ENCODE peak calls at places on chromosome 10, in five cellular contexts. R, Y, F, K and W are unnamed samples.

GRCh38 chr10:93299606-93300353 is 182.4 kb downstream of the MYOF start:
- DNase-seq in F (no peak), R (no peak), K (no peak), Y (no peak), W (no peak)

GRCh38 chr10:81514811-81515210 is 360.2 kb upstream of the NRG3 start:
- DNase-seq in K (no peak), F (no peak), Y (no peak), R (no peak), W (no peak)

GRCh38 chr10:81135851-81136250 is 598.1 kb downstream of the SH2D4B start:
- DNase-seq in Y (no peak), F (no peak), K (no peak), R (no peak), W (no peak)

GRCh38 chr10:1155791-1156615 is 99.8 kb downstream of the WDR37 start:
- DNase-seq in R (no peak), F (no peak), K (no peak), Y (no peak), W (no peak)

GRCh38 chr10:118107541-118107940 is 60.8 kb upstream of the RAB11FIP2 start:
- DNase-seq in R (no peak), Y (no peak), K (no peak), F (no peak), W (no peak)

GRCh38 chr10:113528876-113529275 is 24.0 kb upstream of the HABP2 start:
- DNase-seq in R (no peak), F (no peak), K (no peak), Y (no peak), W (no peak)

GRCh38 chr10:20195076-20195475 is 378.8 kb downstream of the PLXDC2 start:
- DNase-seq in K (no peak), Y (no peak), F (no peak), R (no peak), W (no peak)

GRCh38 chr10:88150338-88150737 is 286.9 kb downstream of the PTEN start:
- DNase-seq in R (no peak), Y (no peak), K (no peak), F (peak), W (no peak)

GRCh38 chr10:86693721-86694369 is 25.5 kb downstream of the LDB3 start:
- DNase-seq in K (no peak), R (peak), Y (no peak), F (peak), W (no peak)

GRCh38 chr10:1517684-1518083 is 219.6 kb downstream of the ADARB2 start:
- DNase-seq in Y (no peak), K (no peak), R (no peak), F (no peak), W (no peak)

GRCh38 chr10:3805227-3805790 is 20.3 kb upstream of the KLF6 start:
- DNase-seq in F (peak), Y (no peak), K (no peak), R (no peak), W (peak)

GRCh38 chr10:73119457-73119856 is 9.2 kb downstream of the NUDT13 start:
- DNase-seq in Y (no peak), F (no peak), K (no peak), R (no peak), W (no peak)

GRCh38 chr10:48659790-48660189 is 24.9 kb upstream of the WDFY4 start:
- DNase-seq in R (no peak), K (no peak), F (no peak), Y (no peak), W (no peak)

GRCh38 chr10:63266337-63267327 is 133.5 kb downstream of the NRBF2 start:
- DNase-seq in K (no peak), R (no peak), F (no peak), Y (no peak), W (no peak)

GRCh38 chr10:50390302-50390701 is 139.0 kb upstream of the ASAH2 start:
- DNase-seq in K (no peak), R (no peak), Y (no peak), F (no peak), W (no peak)

GRCh38 chr10:23918839-23919238 is 290.1 kb upstream of the KIAA1217 start:
- DNase-seq in F (no peak), K (no peak), R (peak), Y (peak), W (no peak)

GRCh38 chr10:117759266-117759665 is 216.7 kb downstream of the EMX2 start:
- DNase-seq in F (no peak), R (no peak), Y (no peak), K (no peak), W (no peak)

GRCh38 chr10:107671968-107672367 is 507.5 kb upstream of the SORCS1 start:
- DNase-seq in F (no peak), K (no peak), R (no peak), Y (no peak), W (no peak)

GRCh38 chr10:115972426-115972825 is 300.6 kb downstream of the GFRA1 start:
- DNase-seq in F (no peak), R (no peak), K (no peak), Y (no peak), W (no peak)

GRCh38 chr10:29160110-29160669 is 128.7 kb upstream of the LYZL1 start:
- DNase-seq in R (peak), F (peak), Y (no peak), K (no peak), W (peak)

GRCh38 chr10:17781856-17782255 is 27.3 kb upstream of the MRC1 start:
- DNase-seq in R (peak), K (no peak), F (no peak), Y (peak), W (no peak)

GRCh38 chr10:43395571-43396060 is 13.4 kb downstream of the HNRNPF start:
- DNase-seq in R (no peak), Y (no peak), K (no peak), F (peak), W (no peak)

GRCh38 chr10:17548162-17548561 is 69.0 kb downstream of the HACD1 start:
- DNase-seq in Y (no peak), R (no peak), K (no peak), F (no peak), W (no peak)

GRCh38 chr10:114697061-114697598 is 39.1 kb upstream of the ABLIM1 start:
- DNase-seq in F (peak), R (no peak), K (no peak), Y (no peak), W (peak)

GRCh38 chr10:29658984-29659769 is 24.4 kb upstream of the SVIL start:
- DNase-seq in Y (no peak), F (peak), K (no peak), R (no peak), W (peak)

DNA sequence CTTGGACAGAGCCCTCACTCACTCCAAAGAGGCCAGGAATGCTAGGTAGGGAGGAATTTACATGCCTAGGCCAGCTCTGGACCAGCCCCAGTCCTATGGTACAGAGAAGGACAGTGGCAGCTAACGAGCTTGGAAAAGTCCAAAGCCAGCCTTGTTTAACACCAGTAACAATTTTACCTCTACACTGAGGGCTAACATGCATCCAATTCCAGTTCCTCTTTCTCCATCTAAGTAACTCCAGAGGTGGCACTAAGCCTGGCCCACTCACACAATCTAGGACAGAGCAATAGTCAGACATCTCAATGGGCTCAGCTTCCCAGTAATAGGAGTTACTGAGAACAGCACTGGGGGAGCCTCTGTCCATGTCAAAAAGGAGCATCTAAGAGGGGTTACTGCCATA is 5.7 kb upstream of the LCOR start:
- DNase-seq in R (no peak), F (no peak), Y (no peak), K (no peak), W (no peak)
- H2BK12ac ChIP-seq in R (no peak), F (no peak), Y (no peak), K (no peak), W (no peak)

DNA sequence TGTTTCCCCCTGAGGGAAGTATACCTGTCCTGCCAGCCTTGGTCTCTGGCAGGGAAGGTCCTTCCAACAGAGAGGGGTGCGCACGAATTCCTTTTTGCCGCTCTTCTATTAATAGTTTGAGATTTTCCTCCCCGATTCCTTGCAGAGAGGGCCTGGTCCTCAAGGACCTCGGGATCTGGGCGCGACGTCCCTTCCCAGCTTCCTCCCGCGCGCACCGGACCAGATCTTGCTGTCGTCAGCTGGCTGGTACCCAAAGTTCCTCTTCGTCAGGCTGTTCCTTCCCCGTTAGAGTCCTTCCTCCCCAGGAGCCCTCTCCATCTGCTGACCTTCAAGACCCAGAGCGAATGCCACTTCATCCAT is 746 bp upstream of the GOT1 start:
- DNase-seq in F (peak), Y (no peak), K (no peak), R (peak), W (no peak)
- H4K91ac ChIP-seq in F (no peak), Y (peak), K (no peak), R (no peak), W (peak)

DNA sequence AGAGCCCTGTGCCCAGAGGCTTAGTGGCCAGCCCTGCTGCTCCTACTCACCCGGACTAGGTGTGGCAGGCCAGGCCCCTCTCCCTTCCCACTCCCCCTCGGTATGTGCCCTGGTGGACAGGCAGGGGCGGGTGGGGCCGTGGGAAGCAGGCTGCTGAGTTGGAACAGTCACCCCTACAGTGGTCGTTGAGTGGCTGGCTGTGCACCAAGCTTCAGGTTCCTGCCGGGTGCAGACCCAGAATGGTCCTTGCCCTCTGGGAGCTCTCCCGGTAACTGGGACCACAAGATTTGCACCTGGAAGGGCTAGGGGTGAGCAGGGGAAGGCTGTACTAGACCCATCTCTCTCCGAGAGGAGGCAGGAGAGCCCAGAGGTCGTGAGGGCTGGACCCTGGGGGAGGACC is 68.6 kb downstream of the ZMIZ1 start:
- DNase-seq in Y (no peak), K (no peak), F (no peak), R (no peak), W (no peak)
- H3K23ac ChIP-seq in Y (no peak), K (peak), F (no peak), R (no peak), W (no peak)

GRCh38 chr10:75062191-75062849 is 49.1 kb upstream of the SAMD8 start:
- DNase-seq in K (no peak), Y (no peak), F (no peak), R (no peak), W (no peak)

GRCh38 chr10:75058142-75058541 is 53.3 kb upstream of the SAMD8 start:
- DNase-seq in R (no peak), F (no peak), Y (no peak), K (no peak), W (no peak)

GRCh38 chr10:75061709-75062108 is 49.7 kb upstream of the SAMD8 start:
- DNase-seq in Y (no peak), K (no peak), R (no peak), F (no peak), W (no peak)

GRCh38 chr10:75062900-75063299 is 48.6 kb upstream of the SAMD8 start:
- DNase-seq in K (no peak), F (no peak), R (no peak), Y (no peak), W (no peak)

DNA sequence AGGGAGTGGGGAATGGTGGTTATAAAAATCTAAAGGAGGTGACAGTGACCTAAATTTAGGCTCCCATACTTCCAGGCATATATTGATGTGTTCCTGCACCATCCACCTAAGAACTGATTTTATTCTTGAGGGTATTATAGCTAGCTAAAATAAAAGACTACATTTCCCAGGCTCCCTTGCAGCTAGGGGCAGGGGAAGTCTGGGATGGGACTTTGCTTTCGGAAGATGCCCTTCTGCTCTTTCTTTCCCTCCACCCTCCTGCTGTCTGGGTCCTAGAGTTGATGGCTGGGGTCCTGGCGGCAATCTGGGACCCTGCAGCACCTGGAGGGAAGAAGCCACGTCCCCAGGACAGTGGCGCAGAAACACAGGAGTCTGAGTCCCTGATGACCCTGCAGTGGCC is 53.8 kb upstream of the SAMD8 start:
- DNase-seq in F (no peak), R (no peak), K (no peak), Y (no peak), W (no peak)
- H2BK12ac ChIP-seq in F (no peak), R (no peak), K (no peak), Y (no peak), W (no peak)

DNA sequence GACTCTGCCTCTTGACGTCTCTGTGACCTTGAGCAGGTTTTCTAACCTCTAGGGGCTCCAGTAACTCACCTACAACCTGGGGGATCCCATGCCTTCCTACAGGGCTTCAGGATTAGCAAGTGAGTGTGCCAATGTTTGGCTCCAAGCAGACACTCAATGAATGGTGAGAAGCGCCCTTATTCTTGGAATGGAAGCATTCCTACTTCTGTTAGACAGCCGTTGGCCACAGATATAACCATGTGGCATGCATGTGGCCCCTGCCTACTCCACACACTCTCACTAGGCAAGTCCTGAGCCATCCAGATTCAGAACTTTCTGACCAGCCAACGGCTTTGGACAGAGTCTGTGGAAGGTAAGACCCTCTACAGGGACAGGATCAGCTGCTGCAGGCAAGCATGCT is 108.9 kb upstream of the LYZL2 start:
- DNase-seq in F (no peak), K (no peak), Y (no peak), R (no peak), W (no peak)
- H4K91ac ChIP-seq in F (peak), K (no peak), Y (no peak), R (no peak), W (no peak)

GRCh38 chr10:79239930-79240713 is 107.1 kb upstream of the PPIF start:
- DNase-seq in F (peak), R (peak), Y (no peak), K (peak), W (peak)

GRCh38 chr10:79235765-79236755 is 111.2 kb upstream of the PPIF start:
- DNase-seq in R (peak), K (no peak), Y (no peak), F (no peak), W (no peak)

GRCh38 chr10:79239275-79239779 is 107.9 kb upstream of the PPIF start:
- DNase-seq in Y (no peak), F (peak), R (peak), K (peak), W (peak)

GRCh38 chr10:79238606-79239005 is 108.7 kb upstream of the PPIF start:
- DNase-seq in F (no peak), R (no peak), K (no peak), Y (no peak), W (peak)

DNA sequence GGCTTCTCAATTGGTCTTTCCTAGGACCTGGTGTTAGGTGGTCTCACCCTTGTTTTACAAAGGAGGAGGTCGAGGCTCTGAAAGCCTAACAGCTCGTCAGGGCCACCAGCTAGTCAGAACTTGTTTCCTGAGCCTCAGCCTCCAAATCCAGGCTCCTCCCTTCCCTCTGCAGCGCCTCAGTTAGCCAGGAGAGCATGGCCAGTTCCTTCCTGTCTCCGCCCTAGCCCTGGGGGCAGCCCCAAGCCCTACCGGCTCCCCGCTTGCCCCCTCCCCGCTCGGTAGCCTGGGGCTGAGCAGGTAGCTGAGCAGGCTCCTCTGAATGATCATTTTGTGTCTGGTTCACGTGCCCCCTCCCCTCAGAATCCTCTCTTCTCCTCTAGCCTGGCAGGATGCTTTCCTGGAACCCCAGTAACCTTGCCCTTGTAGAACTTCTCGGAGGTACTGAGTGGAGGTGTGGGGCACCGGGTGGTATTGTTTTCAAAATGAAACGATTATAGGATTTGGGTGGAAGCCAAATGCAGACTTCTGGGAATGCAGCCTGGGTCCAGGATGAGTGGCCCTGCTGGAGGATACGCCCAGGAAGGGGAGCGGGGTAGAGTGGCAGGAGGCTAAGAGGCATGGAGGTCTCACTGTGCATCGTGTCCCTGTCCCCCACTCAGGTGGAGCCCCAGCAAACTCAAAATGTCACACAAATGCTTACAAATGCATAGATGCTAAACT is 109.3 kb upstream of the PPIF start:
- DNase-seq in R (no peak), Y (no peak), F (no peak), K (no peak), W (peak)
- H3K23ac ChIP-seq in R (no peak), Y (no peak), F (no peak), K (no peak), W (no peak)

GRCh38 chr10:33734393-33735110 is 400.1 kb upstream of the NRP1 start:
- DNase-seq in F (no peak), Y (no peak), K (no peak), R (no peak), W (no peak)
- H2BK12ac ChIP-seq in F (no peak), Y (no peak), K (no peak), R (no peak), W (no peak)

GRCh38 chr10:77504870-77505257 is 132.7 kb downstream of the KCNMA1 start:
- DNase-seq in K (no peak), R (no peak), F (peak), Y (no peak), W (peak)

GRCh38 chr10:77501152-77501845 is 136.3 kb downstream of the KCNMA1 start:
- DNase-seq in F (peak), Y (no peak), K (no peak), R (no peak), W (no peak)

GRCh38 chr10:77500754-77501151 is 136.9 kb downstream of the KCNMA1 start:
- DNase-seq in K (no peak), R (no peak), F (no peak), Y (no peak), W (no peak)

GRCh38 chr10:77504196-77504869 is 133.3 kb downstream of the KCNMA1 start:
- DNase-seq in K (no peak), Y (no peak), F (peak), R (no peak), W (no peak)

DNA sequence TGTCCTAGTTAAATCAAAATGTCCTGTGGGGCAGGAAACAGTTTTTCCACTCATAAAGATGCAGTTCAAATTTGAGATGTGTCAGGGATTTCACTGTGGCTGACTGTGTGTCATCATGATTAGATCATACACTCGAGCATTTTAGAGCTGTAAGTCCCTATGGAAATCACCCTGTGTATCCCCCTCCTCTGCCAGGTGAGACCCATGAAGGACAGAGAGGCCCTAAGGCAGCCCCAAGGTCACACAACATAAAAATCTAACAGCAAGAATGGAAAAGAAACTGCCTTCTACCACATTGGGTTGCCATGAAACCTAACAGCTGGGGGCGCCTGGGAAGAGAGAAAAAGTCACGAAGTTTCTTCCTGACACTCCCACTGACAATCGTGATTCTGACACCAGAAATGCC is 135.8 kb downstream of the KCNMA1 start:
- DNase-seq in F (peak), R (no peak), K (no peak), Y (no peak), W (no peak)
- H4K91ac ChIP-seq in F (peak), R (no peak), K (no peak), Y (no peak), W (peak)